ENCODE peak calls at places on chromosomes 16 and 17, in nine cellular contexts. C, O, I, T, N, B, Z, K and V are unnamed samples.

GRCh38 chr16:15523939-15524338 is 89.6 kb downstream of the BMERB1 start:
- DNase-seq in B (no peak), Z (no peak), C (no peak), K (no peak), N (no peak), T (no peak), O (no peak), I (no peak), V (no peak)

GRCh38 chr17:56393156-56393555 is 200.3 kb upstream of the NOG start:
- DNase-seq in I (no peak), K (no peak), T (no peak), O (no peak), Z (no peak), N (no peak), B (no peak), C (no peak), V (no peak)

GRCh38 chr17:44956998-44957981 is 9.7 kb upstream of the KIF18B start:
- DNase-seq in N (no peak), B (no peak), I (no peak), Z (no peak), K (no peak), C (no peak), T (no peak), O (no peak), V (no peak)

GRCh38 chr17:78716814-78717393 is 65.2 kb downstream of the CYTH1 start:
- DNase-seq in B (peak), K (no peak), N (peak), C (no peak), Z (no peak), T (no peak), I (peak), O (peak), V (peak)

GRCh38 chr16:2700786-2701185 is 18.5 kb downstream of the KCTD5 start:
- DNase-seq in C (no peak), Z (no peak), B (no peak), N (no peak), K (no peak), T (no peak), O (no peak), I (no peak), V (no peak)

GRCh38 chr17:45940826-45941225 is 46.5 kb downstream of the MAPT start:
- DNase-seq in T (no peak), O (no peak), K (no peak), Z (no peak), N (no peak), B (no peak), I (peak), C (no peak), V (no peak)

GRCh38 chr17:43721537-43722268 is 36.9 kb downstream of the SOST start:
- DNase-seq in O (no peak), K (no peak), T (no peak), Z (no peak), C (peak), B (no peak), N (no peak), I (no peak), V (no peak)

GRCh38 chr16:1481906-1482835 is 6.6 kb downstream of the PTX4 start:
- DNase-seq in O (no peak), N (no peak), I (no peak), K (no peak), C (no peak), Z (peak), T (no peak), B (peak), V (no peak)

GRCh38 chr17:76277300-76278267 is 12.4 kb downstream of the UBALD2 start:
- DNase-seq in C (no peak), O (no peak), B (no peak), I (no peak), Z (no peak), T (no peak), N (no peak), K (no peak), V (no peak)

GRCh38 chr17:76700627-76701470 is 9.9 kb downstream of the MXRA7 start:
- DNase-seq in I (no peak), N (peak), B (peak), O (no peak), C (peak), K (no peak), T (no peak), Z (peak), V (no peak)

GRCh38 chr17:44082206-44082605 is 11.7 kb downstream of the G6PC3 start:
- DNase-seq in Z (no peak), C (no peak), K (no peak), T (no peak), O (no peak), B (no peak), I (no peak), N (no peak), V (no peak)

GRCh38 chr16:85349413-85350145 is 237.3 kb upstream of the CIBAR2 start:
- DNase-seq in I (peak), O (no peak), T (no peak), K (no peak), Z (no peak), N (no peak), B (no peak), C (peak), V (no peak)

GRCh38 chr17:28526381-28526780 is 20.2 kb downstream of the FOXN1 start:
- DNase-seq in T (no peak), C (no peak), K (no peak), B (no peak), O (no peak), I (no peak), Z (no peak), N (no peak), V (no peak)

GRCh38 chr17:77163001-77163400 is 22.2 kb downstream of the SEC14L1 start:
- DNase-seq in T (no peak), Z (no peak), C (peak), O (no peak), N (no peak), K (no peak), I (no peak), B (no peak), V (no peak)

GRCh38 chr16:55021595-55022475 is 91.2 kb downstream of the IRX5 start:
- DNase-seq in K (no peak), O (no peak), B (peak), T (no peak), N (no peak), I (peak), C (peak), Z (peak), V (peak)

GRCh38 chr17:29444589-29444988 is 54.4 kb downstream of the TAOK1 start:
- DNase-seq in O (no peak), T (no peak), I (no peak), N (no peak), K (no peak), B (peak), C (no peak), Z (peak), V (no peak)

GRCh38 chr17:27384261-27384701 is 72.0 kb upstream of the KSR1 start:
- DNase-seq in Z (peak), K (no peak), O (no peak), N (peak), C (peak), I (peak), T (no peak), B (peak), V (no peak)

GRCh38 chr16:64051826-64052225 is 1070.0 kb downstream of the CDH11 start:
- DNase-seq in B (peak), O (no peak), N (peak), K (no peak), I (peak), C (peak), Z (no peak), T (no peak), V (no peak)

GRCh38 chr16:84647830-84648594 is at the start of gene KLHL36:
- DNase-seq in N (peak), T (peak), B (no peak), Z (no peak), K (peak), O (peak), I (peak), C (peak), V (no peak)

GRCh38 chr17:82216301-82217119 is 3.9 kb upstream of the CCDC57 start:
- DNase-seq in Z (peak), N (no peak), B (peak), I (peak), K (peak), T (no peak), C (no peak), O (peak), V (no peak)

GRCh38 chr17:17342242-17342945 is 39.2 kb downstream of the NT5M start:
- DNase-seq in B (no peak), C (peak), T (no peak), K (no peak), I (no peak), N (peak), Z (no peak), O (no peak), V (no peak)

GRCh38 chr17:29178750-29179231 is 1.4 kb downstream of the MYO18A start:
- DNase-seq in C (no peak), I (no peak), Z (no peak), B (peak), O (no peak), K (no peak), N (no peak), T (no peak), V (no peak)

GRCh38 chr16:46972429-46972970 is 974 bp downstream of the DNAJA2 start:
- DNase-seq in N (peak), K (no peak), I (peak), T (no peak), Z (peak), B (peak), O (no peak), C (no peak), V (peak)

GRCh38 chr17:82278786-82279379 is 5.4 kb upstream of the CSNK1D start:
- DNase-seq in N (no peak), T (no peak), B (no peak), O (no peak), K (no peak), Z (no peak), C (no peak), I (no peak), V (no peak)

GRCh38 chr16:54544553-54545180 is 258.1 kb upstream of the IRX3 start:
- DNase-seq in C (no peak), T (no peak), O (no peak), Z (no peak), I (no peak), K (no peak), N (no peak), B (no peak), V (no peak)

GRCh38 chr17:48236681-48237134 is 129.1 kb downstream of the SNX11 start:
- DNase-seq in K (no peak), N (no peak), B (peak), T (no peak), C (no peak), I (no peak), Z (peak), O (no peak), V (no peak)

GRCh38 chr16:25210758-25211157 is 6.0 kb upstream of the AQP8 start:
- DNase-seq in K (no peak), N (no peak), O (no peak), B (peak), I (no peak), C (no peak), T (no peak), Z (peak), V (no peak)

GRCh38 chr17:77493901-77494663 is 353.3 kb downstream of the SEC14L1 start:
- DNase-seq in K (no peak), C (no peak), Z (no peak), O (no peak), T (no peak), I (no peak), B (no peak), N (no peak), V (no peak)

GRCh38 chr16:8689686-8690085 is 15.3 kb downstream of the ABAT start:
- DNase-seq in Z (no peak), O (no peak), I (no peak), B (no peak), N (no peak), T (no peak), K (no peak), C (no peak), V (no peak)

GRCh38 chr17:2388020-2388704 is 12.7 kb downstream of the MNT start:
- DNase-seq in T (no peak), O (no peak), B (no peak), N (no peak), I (no peak), C (no peak), K (no peak), Z (no peak), V (no peak)

GRCh38 chr17:67105213-67105612 is 60.9 kb downstream of the CACNG1 start:
- DNase-seq in B (peak), T (no peak), N (no peak), C (no peak), O (no peak), I (no peak), Z (peak), K (no peak), V (no peak)

GRCh38 chr17:11140028-11140427 is 101.0 kb upstream of the SHISA6 start:
- DNase-seq in O (no peak), B (no peak), C (no peak), T (no peak), K (no peak), N (no peak), I (no peak), Z (no peak), V (no peak)

GRCh38 chr17:72501404-72502110 is 380.7 kb downstream of the SOX9 start:
- DNase-seq in N (no peak), I (peak), Z (no peak), O (no peak), C (peak), B (no peak), T (no peak), K (no peak), V (no peak)